ENCODE peak calls at places on chromosome 22, in five cellular contexts. One of them, this sample, is unnamed.

GRCh38 chr22:20904008-20904979 is 12.9 kb upstream of the CRKL start:
- DNase-seq in A549: peak; percentile 48
- DNase-seq in breast epithelium: no peak
- DNase-seq in transverse colon: no peak
- DNase-seq in dorsolateral prefrontal cortex: no peak
- DNase-seq in this sample: no peak

GRCh38 chr22:17569971-17570511 is 6.7 kb downstream of the SLC25A18 start:
- DNase-seq in A549: no peak
- DNase-seq in breast epithelium: peak; percentile 37
- DNase-seq in transverse colon: no peak
- DNase-seq in dorsolateral prefrontal cortex: no peak
- DNase-seq in this sample: no peak

GRCh38 chr22:43128116-43128515 is 15.1 kb downstream of the MCAT start:
- DNase-seq in A549: no peak
- DNase-seq in breast epithelium: no peak
- DNase-seq in transverse colon: peak; percentile 30
- DNase-seq in dorsolateral prefrontal cortex: no peak
- DNase-seq in this sample: no peak

GRCh38 chr22:48940988-48941902 is 886.4 kb downstream of the BRD1 start:
- DNase-seq in A549: no peak
- DNase-seq in breast epithelium: no peak
- DNase-seq in transverse colon: peak; percentile 3
- DNase-seq in dorsolateral prefrontal cortex: peak; percentile 29
- DNase-seq in this sample: no peak

GRCh38 chr22:26432619-26433311 is 3.7 kb downstream of the ASPHD2 start:
- DNase-seq in A549: no peak
- DNase-seq in breast epithelium: no peak
- DNase-seq in transverse colon: no peak
- DNase-seq in dorsolateral prefrontal cortex: no peak
- DNase-seq in this sample: no peak

GRCh38 chr22:43308451-43309235 is 34.5 kb downstream of the SCUBE1 start:
- DNase-seq in A549: no peak
- DNase-seq in breast epithelium: no peak
- DNase-seq in transverse colon: no peak
- DNase-seq in dorsolateral prefrontal cortex: no peak
- DNase-seq in this sample: no peak

GRCh38 chr22:29231971-29232959 is 26.6 kb downstream of the EMID1 start:
- DNase-seq in A549: no peak
- DNase-seq in breast epithelium: no peak
- DNase-seq in transverse colon: no peak
- DNase-seq in dorsolateral prefrontal cortex: no peak
- DNase-seq in this sample: no peak

GRCh38 chr22:44463151-44463550 is 34.9 kb downstream of the RTL6 start:
- DNase-seq in A549: no peak
- DNase-seq in breast epithelium: no peak
- DNase-seq in transverse colon: no peak
- DNase-seq in dorsolateral prefrontal cortex: no peak
- DNase-seq in this sample: no peak

GRCh38 chr22:37256075-37256726 is 12.1 kb upstream of the RAC2 start:
- DNase-seq in A549: no peak
- DNase-seq in breast epithelium: no peak
- DNase-seq in transverse colon: no peak
- DNase-seq in dorsolateral prefrontal cortex: no peak
- DNase-seq in this sample: no peak

GRCh38 chr22:49035818-49036457 is 791.7 kb downstream of the BRD1 start:
- DNase-seq in A549: no peak
- DNase-seq in breast epithelium: no peak
- DNase-seq in transverse colon: no peak
- DNase-seq in dorsolateral prefrontal cortex: no peak
- DNase-seq in this sample: no peak

GRCh38 chr22:19879651-19879995 is 24.9 kb upstream of the GNB1L start:
- DNase-seq in A549: no peak
- DNase-seq in breast epithelium: no peak
- DNase-seq in transverse colon: no peak
- DNase-seq in dorsolateral prefrontal cortex: peak; percentile 29
- DNase-seq in this sample: no peak

GRCh38 chr22:41940853-41941765 is 5.8 kb downstream of the CENPM start:
- DNase-seq in A549: peak; percentile 59
- DNase-seq in breast epithelium: peak; percentile 80
- DNase-seq in transverse colon: peak; percentile 92
- DNase-seq in dorsolateral prefrontal cortex: peak; percentile 91
- DNase-seq in this sample: peak; percentile 37

GRCh38 chr22:33271390-33272161 is 213.4 kb upstream of the SYN3 start:
- DNase-seq in A549: no peak
- DNase-seq in breast epithelium: no peak
- DNase-seq in transverse colon: peak; percentile 44
- DNase-seq in dorsolateral prefrontal cortex: peak; percentile 60
- DNase-seq in this sample: peak; percentile 71

GRCh38 chr22:37910863-37911262 is 4.8 kb downstream of the MICALL1 start:
- DNase-seq in A549: no peak
- DNase-seq in breast epithelium: no peak
- DNase-seq in transverse colon: no peak
- DNase-seq in dorsolateral prefrontal cortex: peak; percentile 54
- DNase-seq in this sample: no peak

GRCh38 chr22:37674951-37675929 is at the start of gene LGALS1:
- DNase-seq in A549: peak; percentile 65
- DNase-seq in breast epithelium: peak; percentile 96
- DNase-seq in transverse colon: peak; percentile 95
- DNase-seq in dorsolateral prefrontal cortex: peak; percentile 88
- DNase-seq in this sample: no peak

GRCh38 chr22:37894939-37895670 is 11.0 kb upstream of the MICALL1 start:
- DNase-seq in A549: no peak
- DNase-seq in breast epithelium: peak; percentile 65
- DNase-seq in transverse colon: no peak
- DNase-seq in dorsolateral prefrontal cortex: no peak
- DNase-seq in this sample: no peak

GRCh38 chr22:37193629-37194191 is 5.7 kb upstream of the C1QTNF6 start:
- DNase-seq in A549: no peak
- DNase-seq in breast epithelium: no peak
- DNase-seq in transverse colon: peak; percentile 39
- DNase-seq in dorsolateral prefrontal cortex: no peak
- DNase-seq in this sample: peak; percentile 50

GRCh38 chr22:38504731-38505594 is 1.1 kb downstream of the DDX17 start:
- DNase-seq in A549: no peak
- DNase-seq in breast epithelium: no peak
- DNase-seq in transverse colon: peak; percentile 66
- DNase-seq in dorsolateral prefrontal cortex: no peak
- DNase-seq in this sample: no peak

GRCh38 chr22:19766235-19766505 is 5.6 kb downstream of the TBX1 start:
- DNase-seq in A549: no peak
- DNase-seq in breast epithelium: no peak
- DNase-seq in transverse colon: no peak
- DNase-seq in dorsolateral prefrontal cortex: no peak
- DNase-seq in this sample: no peak

GRCh38 chr22:50153056-50153755 is 17.3 kb upstream of the PANX2 start:
- DNase-seq in A549: no peak
- DNase-seq in breast epithelium: no peak
- DNase-seq in transverse colon: no peak
- DNase-seq in dorsolateral prefrontal cortex: no peak
- DNase-seq in this sample: no peak

GRCh38 chr22:19992921-19993355 is 23.7 kb downstream of the ARVCF start:
- DNase-seq in A549: no peak
- DNase-seq in breast epithelium: no peak
- DNase-seq in transverse colon: no peak
- DNase-seq in dorsolateral prefrontal cortex: no peak
- DNase-seq in this sample: no peak

GRCh38 chr22:50705219-50705691 is 32.6 kb downstream of the SHANK3 start:
- DNase-seq in A549: no peak
- DNase-seq in breast epithelium: no peak
- DNase-seq in transverse colon: no peak
- DNase-seq in dorsolateral prefrontal cortex: peak; percentile 79
- DNase-seq in this sample: no peak

GRCh38 chr22:43333978-43334377 is 9.2 kb downstream of the SCUBE1 start:
- DNase-seq in A549: no peak
- DNase-seq in breast epithelium: no peak
- DNase-seq in transverse colon: no peak
- DNase-seq in dorsolateral prefrontal cortex: no peak
- DNase-seq in this sample: no peak

DNA sequence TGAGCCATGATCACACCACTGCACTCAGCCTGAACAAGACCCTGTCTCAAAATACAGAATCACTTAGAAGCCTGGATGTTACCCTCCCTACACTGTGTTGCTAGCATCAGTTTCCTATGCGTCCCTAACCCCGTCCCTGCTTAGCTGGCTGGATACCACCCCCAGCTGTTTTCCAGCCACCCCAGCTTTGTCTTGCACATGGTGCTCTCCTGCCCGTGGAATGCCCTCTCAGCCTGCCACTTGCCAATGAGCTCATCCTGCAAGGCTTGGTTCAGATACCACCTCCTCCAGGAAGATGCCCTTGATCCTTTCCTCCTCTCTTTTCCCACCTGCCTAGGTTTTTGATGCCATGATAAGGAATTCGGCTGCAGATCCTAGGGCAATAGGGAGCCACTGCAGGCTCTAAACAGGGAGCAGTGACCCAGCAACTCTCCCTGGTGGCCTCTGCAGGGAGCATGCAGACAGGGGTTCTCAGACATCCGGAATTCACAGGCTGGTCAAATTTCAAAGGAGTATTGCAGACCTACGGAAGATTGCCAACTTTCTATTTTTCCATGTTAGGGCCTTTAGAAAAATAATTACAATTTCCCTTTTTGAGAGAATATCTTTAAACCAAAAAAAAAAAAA is 52.7 kb upstream of the WNT7B start:
- DNase-seq in A549: no peak
- DNase-seq in breast epithelium: no peak
- DNase-seq in transverse colon: no peak
- DNase-seq in dorsolateral prefrontal cortex: peak; percentile 28
- DNase-seq in this sample: no peak
- TF ChIP-seq CTCF in A549: no peak
- TF ChIP-seq CTCF in breast epithelium: no peak
- TF ChIP-seq CTCF in transverse colon: no peak
- TF ChIP-seq CTCF in dorsolateral prefrontal cortex: no peak
- TF ChIP-seq CTCF in this sample: no peak

GRCh38 chr22:35312198-35313059 is 12.7 kb downstream of the TOM1 start:
- DNase-seq in A549: no peak
- DNase-seq in breast epithelium: no peak
- DNase-seq in transverse colon: peak; percentile 67
- DNase-seq in dorsolateral prefrontal cortex: no peak
- DNase-seq in this sample: no peak

GRCh38 chr22:35313311-35314121 is 13.8 kb downstream of the TOM1 start:
- DNase-seq in A549: peak; percentile 21
- DNase-seq in breast epithelium: peak; percentile 42
- DNase-seq in transverse colon: no peak
- DNase-seq in dorsolateral prefrontal cortex: peak; percentile 36
- DNase-seq in this sample: no peak

GRCh38 chr22:35311551-35311999 is 11.9 kb downstream of the TOM1 start:
- DNase-seq in A549: no peak
- DNase-seq in breast epithelium: no peak
- DNase-seq in transverse colon: no peak
- DNase-seq in dorsolateral prefrontal cortex: no peak
- DNase-seq in this sample: no peak

GRCh38 chr22:35308480-35308945 is 8.8 kb downstream of the TOM1 start:
- DNase-seq in A549: no peak
- DNase-seq in breast epithelium: no peak
- DNase-seq in transverse colon: no peak
- DNase-seq in dorsolateral prefrontal cortex: no peak
- DNase-seq in this sample: no peak

DNA sequence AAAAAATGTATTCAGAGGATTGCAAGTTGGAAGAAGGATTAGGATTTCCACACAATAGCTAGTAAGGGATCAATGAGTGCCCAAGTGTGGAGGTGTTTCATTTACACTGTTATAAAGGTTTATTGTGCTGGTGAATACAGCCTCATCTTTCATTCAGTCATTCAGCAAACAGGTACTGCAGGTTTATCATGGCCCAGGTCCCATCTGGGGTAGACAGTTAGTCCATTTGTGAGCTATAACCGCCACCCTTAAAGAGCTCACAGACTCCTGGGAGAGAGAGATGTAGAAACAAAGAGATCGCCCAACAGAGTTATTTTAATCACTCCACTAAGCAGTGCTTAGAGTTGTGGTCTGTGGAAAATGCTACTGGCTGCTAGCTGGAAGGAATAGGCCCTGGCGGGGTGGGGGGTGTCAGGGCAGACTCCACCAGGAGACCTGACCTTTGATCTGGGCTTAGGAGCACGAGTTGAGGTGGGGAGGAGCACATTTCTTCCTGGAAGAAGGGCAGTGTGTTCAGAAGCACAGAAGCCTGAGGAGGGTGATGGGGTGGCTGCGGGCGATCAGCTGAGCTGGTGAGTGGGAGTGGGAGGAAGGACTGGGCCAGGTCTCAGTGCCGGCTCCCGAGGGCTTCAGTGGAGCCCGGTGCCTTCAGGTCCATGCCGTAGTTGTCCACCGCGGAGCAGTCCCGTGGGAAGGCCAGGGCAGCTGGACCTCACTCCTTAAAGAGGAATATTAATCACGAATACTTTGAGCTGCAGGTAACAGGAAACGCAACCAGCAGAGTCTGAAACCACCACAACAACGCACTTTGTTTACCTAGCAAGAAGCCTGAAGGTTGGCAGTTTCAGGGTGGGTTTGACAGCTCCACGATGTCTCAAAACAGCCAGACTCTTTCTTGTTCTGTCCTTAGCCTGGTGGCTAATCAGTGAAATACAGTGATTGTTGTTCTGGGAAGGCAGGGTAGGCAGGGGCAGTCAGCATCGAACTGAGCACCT is 11.2 kb downstream of the TOM1 start:
- DNase-seq in A549: no peak
- DNase-seq in breast epithelium: peak; percentile 18
- DNase-seq in transverse colon: peak; percentile 63
- DNase-seq in dorsolateral prefrontal cortex: no peak
- DNase-seq in this sample: no peak
- TF ChIP-seq CTCF in A549: no peak
- TF ChIP-seq CTCF in breast epithelium: no peak
- TF ChIP-seq CTCF in transverse colon: no peak
- TF ChIP-seq CTCF in dorsolateral prefrontal cortex: no peak
- TF ChIP-seq CTCF in this sample: no peak

GRCh38 chr22:47842119-47842518 is 1079.7 kb downstream of the TBC1D22A start:
- DNase-seq in A549: no peak
- DNase-seq in breast epithelium: no peak
- DNase-seq in transverse colon: no peak
- DNase-seq in dorsolateral prefrontal cortex: no peak
- DNase-seq in this sample: no peak
- TF ChIP-seq CTCF in A549: no peak
- TF ChIP-seq CTCF in breast epithelium: no peak
- TF ChIP-seq CTCF in transverse colon: no peak
- TF ChIP-seq CTCF in dorsolateral prefrontal cortex: no peak
- TF ChIP-seq CTCF in this sample: no peak

GRCh38 chr22:39894554-39895092 is 1.1 kb upstream of the ENTHD1 start:
- DNase-seq in A549: no peak
- DNase-seq in breast epithelium: no peak
- DNase-seq in transverse colon: no peak
- DNase-seq in dorsolateral prefrontal cortex: no peak
- DNase-seq in this sample: no peak
- TF ChIP-seq CTCF in A549: no peak
- TF ChIP-seq CTCF in breast epithelium: no peak
- TF ChIP-seq CTCF in transverse colon: no peak
- TF ChIP-seq CTCF in dorsolateral prefrontal cortex: no peak
- TF ChIP-seq CTCF in this sample: no peak

This sample was measured in LNCaP clone FGC.